ENCODE peak calls at places on chromosomes 11 and 22, in four cellular contexts. W is RPMI7951; G is upper lobe of right lung; O is stimulated activated naive CD8-positive, alpha-beta T cell treated with anti-CD3 and anti-CD28 coated beads, Interleukin-15, amount 100 ng/mL, for 72 hours. F is an unnamed sample.

GRCh38 chr22:50189184-50189848 is 3.6 kb downstream of the TRABD start:
- DNase-seq in O (no peak), G (no peak), W (no peak), F (no peak)

GRCh38 chr11:112837162-112837826 is 123.9 kb upstream of the NCAM1 start:
- DNase-seq in O (no peak), W (peak), G (no peak), F (no peak)

GRCh38 chr11:92227233-92227593 is 2.6 kb downstream of the FAT3 start:
- DNase-seq in O (no peak), W (no peak), G (no peak), F (no peak)

GRCh38 chr11:2580061-2580421 is 119.8 kb downstream of the KCNQ1OT1 start:
- DNase-seq in G (peak), O (no peak), W (no peak), F (no peak)

GRCh38 chr22:39253427-39254070 is 8.8 kb upstream of the PDGFB start:
- DNase-seq in O (peak), W (peak), G (no peak), F (peak)

GRCh38 chr11:29293825-29294224 is 723.0 kb downstream of the KCNA4 start:
- DNase-seq in O (no peak), G (no peak), W (peak), F (peak)

GRCh38 chr22:20875296-20875695 is 16.5 kb downstream of the SNAP29 start:
- DNase-seq in W (no peak), O (no peak), G (no peak), F (no peak)

GRCh38 chr22:30383061-30383460 is 4.2 kb downstream of the RNF215 start:
- DNase-seq in O (no peak), G (no peak), W (no peak), F (no peak)

GRCh38 chr22:44550666-44551491 is 52.8 kb upstream of the RTL6 start:
- DNase-seq in G (peak), O (peak), W (peak), F (peak)

GRCh38 chr11:70353900-70354568 is 44.3 kb upstream of the CTTN start:
- DNase-seq in O (no peak), W (no peak), G (no peak), F (no peak)

GRCh38 chr11:75338516-75339218 is 12.8 kb downstream of the ARRB1 start:
- DNase-seq in O (no peak), W (peak), G (no peak), F (no peak)

GRCh38 chr11:63869686-63870085 is 30.8 kb downstream of the MARK2 start:
- DNase-seq in W (no peak), G (no peak), O (peak), F (no peak)

GRCh38 chr11:102079625-102080024 is 30.6 kb upstream of the YAP1 start:
- DNase-seq in W (no peak), G (no peak), O (no peak), F (no peak)

GRCh38 chr11:15674756-15675155 is 560.0 kb downstream of the INSC start:
- DNase-seq in G (no peak), W (no peak), O (no peak), F (no peak)

GRCh38 chr22:36081023-36081431 is 52.4 kb upstream of the RBFOX2 start:
- DNase-seq in W (peak), G (no peak), O (no peak), F (peak)

GRCh38 chr22:38755911-38756532 is at the start of gene SUN2:
- DNase-seq in W (peak), O (peak), G (peak), F (peak)

GRCh38 chr11:119860561-119861094 is 131.6 kb upstream of the NECTIN1 start:
- DNase-seq in G (no peak), O (no peak), W (no peak), F (no peak)

GRCh38 chr11:434496-434895 is 7.3 kb downstream of the ANO9 start:
- DNase-seq in W (no peak), O (no peak), G (no peak), F (no peak)

GRCh38 chr11:46009647-46010046 is 87.2 kb downstream of the LARGE2 start:
- DNase-seq in O (no peak), G (no peak), W (no peak), F (no peak)

GRCh38 chr22:44458044-44459020 is 39.7 kb downstream of the RTL6 start:
- DNase-seq in G (no peak), W (no peak), O (no peak), F (no peak)

GRCh38 chr11:123624974-123625373 is 29.4 kb downstream of the SCN3B start:
- DNase-seq in W (no peak), G (no peak), O (no peak), F (no peak)

GRCh38 chr11:64850979-64851567 is 6.6 kb upstream of the CDC42BPG start:
- DNase-seq in G (no peak), O (peak), W (peak), F (no peak)

GRCh38 chr11:77094841-77095365 is 7.7 kb upstream of the OMP start:
- DNase-seq in W (no peak), O (no peak), G (peak), F (no peak)

GRCh38 chr11:2991477-2992233 is 474 bp downstream of the NAP1L4 start:
- DNase-seq in O (peak), W (peak), G (peak), F (peak)

GRCh38 chr11:110447897-110448522 is 18.3 kb downstream of the FDX1 start:
- DNase-seq in W (no peak), O (no peak), G (no peak), F (no peak)

GRCh38 chr11:124640660-124641059 is 18.0 kb downstream of the TBRG1 start:
- DNase-seq in G (no peak), O (no peak), W (no peak), F (no peak)

GRCh38 chr11:79461144-79461543 is 20.3 kb upstream of the TENM4 start:
- DNase-seq in W (peak), G (no peak), O (no peak), F (peak)

GRCh38 chr11:130631119-130631518 is 182.7 kb downstream of the ADAMTS15 start:
- DNase-seq in G (no peak), W (peak), O (peak), F (peak)

F was measured in myocyte.